ENCODE peak calls at places on chromosomes 16 and 17, in ten cellular contexts. W, E, F, Y, V, K, D, S, I and B are unnamed samples.

GRCh38 chr17:82465023-82465603 is 6.6 kb downstream of the NARF start:
- DNase-seq in W (no peak), E (no peak), F (no peak), Y (no peak), V (no peak), K (no peak), D (no peak), S (no peak), I (no peak), B (no peak)

GRCh38 chr16:48408688-48409087 is 23.5 kb upstream of the SIAH1 start:
- DNase-seq in W (no peak), E (no peak), F (peak; percentile 71), Y (peak; percentile 67), V (no peak), K (no peak), D (no peak), S (peak; percentile 78), I (peak; percentile 62), B (no peak)

GRCh38 chr16:31452631-31453106 is 6.6 kb upstream of the ARMC5 start:
- DNase-seq in W (peak; percentile 74), E (peak; percentile 77), F (peak; percentile 96), Y (peak; percentile 23), V (peak; percentile 92), K (no peak), D (no peak), S (peak; percentile 87), I (no peak), B (peak; percentile 81)

GRCh38 chr17:37720989-37721388 is 23.9 kb downstream of the HNF1B start:
- DNase-seq in W (no peak), E (no peak), F (no peak), Y (no peak), V (no peak), K (no peak), D (no peak), S (no peak), I (peak; percentile 78), B (no peak)

GRCh38 chr17:20988001-20988641 is 54.7 kb downstream of the USP22 start:
- DNase-seq in W (no peak), E (no peak), F (no peak), Y (no peak), V (no peak), K (peak; percentile 41), D (no peak), S (no peak), I (no peak), B (no peak)

GRCh38 chr17:78343099-78343432 is 16.8 kb downstream of the SOCS3 start:
- DNase-seq in W (no peak), E (peak; percentile 73), F (peak; percentile 95), Y (peak; percentile 82), V (peak; percentile 43), K (peak; percentile 80), D (peak; percentile 81), S (peak; percentile 97), I (no peak), B (no peak)

GRCh38 chr16:88900653-88901052 is 34.2 kb upstream of the PABPN1L start:
- DNase-seq in W (no peak), E (no peak), F (no peak), Y (no peak), V (no peak), K (peak; percentile 76), D (no peak), S (no peak), I (no peak), B (no peak)

GRCh38 chr17:32461853-32462617 is 17.7 kb downstream of the PSMD11 start:
- DNase-seq in W (no peak), E (no peak), F (peak; percentile 52), Y (no peak), V (peak; percentile 72), K (no peak), D (no peak), S (peak; percentile 55), I (peak; percentile 60), B (no peak)

DNA sequence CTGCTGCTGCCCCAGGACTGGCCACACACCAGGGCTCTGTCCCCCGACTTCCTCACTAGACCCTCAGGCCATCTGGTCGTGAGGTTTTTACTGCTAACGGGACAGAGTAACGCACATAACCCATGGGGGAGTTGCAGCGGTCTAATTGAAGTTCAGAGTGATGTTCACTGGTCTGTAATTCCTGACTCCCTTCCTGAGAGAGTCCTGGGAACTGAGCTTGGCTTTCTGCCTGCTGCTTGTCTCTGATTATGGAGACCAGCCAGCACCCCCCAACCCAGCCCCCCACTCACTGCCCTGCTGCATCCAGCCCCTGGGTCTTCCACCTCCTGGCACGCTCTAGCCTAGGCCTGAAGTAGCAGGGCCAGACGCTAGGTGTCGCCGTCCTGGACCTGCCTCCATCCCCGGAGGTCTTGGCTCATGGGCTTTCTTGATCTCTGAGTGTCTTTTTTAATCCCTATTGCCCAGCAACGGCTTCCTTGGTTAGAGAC is 192.9 kb downstream of the CCDC182 start:
- DNase-seq in W (no peak), E (no peak), F (no peak), Y (no peak), V (no peak), K (no peak), D (peak; percentile 40), S (peak; percentile 57), I (no peak), B (no peak)
- TF ChIP-seq CTCF in W (peak; percentile 63), E (peak; percentile 28), F (peak; percentile 39), Y (peak; percentile 40), V (peak; percentile 10), K (peak; percentile 34), D (no peak), S (peak; percentile 83), I (no peak), B (peak; percentile 60)

GRCh38 chr16:26952411-26952810 is 114.3 kb upstream of the C16orf82 start:
- DNase-seq in W (no peak), E (no peak), F (no peak), Y (no peak), V (no peak), K (no peak), D (no peak), S (no peak), I (no peak), B (no peak)
- TF ChIP-seq CTCF in W (no peak), E (no peak), F (no peak), Y (no peak), V (no peak), K (no peak), D (no peak), S (no peak), I (no peak), B (no peak)

GRCh38 chr16:69563605-69564580 is 1.9 kb upstream of the NFAT5 start:
- DNase-seq in W (no peak), E (no peak), F (no peak), Y (no peak), V (peak; percentile 84), K (no peak), D (no peak), S (peak; percentile 7), I (peak; percentile 22), B (no peak)
- TF ChIP-seq CTCF in W (no peak), E (no peak), F (no peak), Y (no peak), V (no peak), K (no peak), D (no peak), S (no peak), I (no peak), B (no peak)

DNA sequence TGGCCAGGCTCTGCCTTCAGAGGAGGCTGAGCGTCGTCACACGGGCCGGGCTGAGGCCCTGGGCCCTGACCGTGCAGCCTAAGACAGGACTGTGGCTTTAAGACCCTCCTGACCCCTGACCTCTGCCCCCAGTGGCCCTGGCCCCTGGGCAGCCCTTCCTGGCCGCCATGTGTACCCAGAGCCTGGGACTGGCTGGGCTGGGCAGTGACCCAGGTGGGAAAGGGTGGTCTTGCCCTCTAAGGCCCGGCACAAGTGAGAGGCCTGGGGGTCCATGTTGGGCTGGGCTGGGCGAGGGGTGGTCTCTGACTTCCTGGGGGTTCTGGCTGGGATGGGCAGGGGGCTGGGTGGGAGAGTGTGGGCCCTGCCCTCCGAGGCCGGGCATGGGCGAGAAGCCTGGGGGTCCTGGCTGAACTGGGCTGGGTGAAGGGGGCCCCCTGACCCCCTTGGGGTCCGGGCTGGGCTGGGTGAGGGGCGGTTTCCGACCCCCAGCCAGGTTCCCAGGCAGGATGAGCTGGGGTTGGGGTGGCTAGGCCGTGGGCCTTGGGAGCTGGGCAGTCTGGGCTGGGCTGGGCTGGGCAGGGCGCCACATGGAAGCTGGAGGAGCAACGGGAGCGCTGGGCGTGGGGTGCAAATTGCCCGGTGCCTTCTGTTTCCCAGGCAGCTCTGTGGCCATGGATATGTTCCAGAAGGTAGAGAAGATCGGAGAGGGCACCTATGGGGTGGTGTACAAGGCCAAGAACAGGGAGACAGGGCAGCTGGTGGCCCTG is at the start of gene CDK3:
- DNase-seq in W (no peak), E (no peak), F (no peak), Y (no peak), V (no peak), K (no peak), D (no peak), S (no peak), I (peak; percentile 61), B (no peak)
- TF ChIP-seq CTCF in W (no peak), E (no peak), F (no peak), Y (no peak), V (no peak), K (no peak), D (no peak), S (no peak), I (no peak), B (no peak)